ENCODE peak calls at places on chromosomes 7 and 10, in four cellular contexts. I is HCT116, B is fibroblast of lung, E is astrocyte. V is an unnamed sample.

GRCh38 chr7:91636129-91636724 is 244.3 kb downstream of the MTERF1 start:
- DNase-seq in B (peak; percentile 28), I (peak; percentile 32), E (peak; percentile 4), V (no peak)

GRCh38 chr10:3076138-3076537 is 8.8 kb downstream of the PFKP start:
- DNase-seq in E (no peak), I (no peak), B (no peak), V (no peak)

GRCh38 chr10:69814251-69814650 is 12.5 kb downstream of the COL13A1 start:
- DNase-seq in E (no peak), B (no peak), I (no peak), V (no peak)

GRCh38 chr7:23654508-23654907 is 25.5 kb upstream of the FAM221A start:
- DNase-seq in B (peak; percentile 37), E (no peak), I (peak; percentile 43), V (no peak)

GRCh38 chr10:73875139-73875475 is 752 bp upstream of the CAMK2G start:
- DNase-seq in I (no peak), E (no peak), B (no peak), V (no peak)

GRCh38 chr7:70640266-70640833 is 491.6 kb upstream of the GALNT17 start:
- DNase-seq in B (peak; percentile 58), I (no peak), E (peak; percentile 79), V (peak; percentile 55)

GRCh38 chr10:4219901-4220300 is 434.9 kb upstream of the KLF6 start:
- DNase-seq in E (no peak), I (no peak), B (no peak), V (no peak)

GRCh38 chr10:92284112-92284704 is 6.7 kb downstream of the CPEB3 start:
- DNase-seq in I (no peak), E (no peak), B (peak; percentile 2), V (peak; percentile 19)

GRCh38 chr7:136555933-136556332 is 312.5 kb upstream of the CHRM2 start:
- DNase-seq in E (peak; percentile 14), I (no peak), B (no peak), V (peak; percentile 11)

GRCh38 chr10:108167766-108168165 is 1003.3 kb upstream of the SORCS1 start:
- DNase-seq in B (no peak), I (no peak), E (no peak), V (no peak)

GRCh38 chr10:91779011-91779605 is 19.1 kb upstream of the TNKS2 start:
- DNase-seq in I (no peak), B (no peak), E (peak; percentile 45), V (no peak)

GRCh38 chr7:91191771-91192170 is 72.5 kb upstream of the FZD1 start:
- DNase-seq in B (no peak), I (no peak), E (peak; percentile 33), V (no peak)

GRCh38 chr7:117489911-117490310 is 10.1 kb downstream of the CFTR start:
- DNase-seq in E (no peak), I (no peak), B (no peak), V (no peak)

GRCh38 chr10:76738991-76739390 is 898.6 kb downstream of the KCNMA1 start:
- DNase-seq in E (no peak), I (no peak), B (no peak), V (no peak)

GRCh38 chr7:40014376-40014775 is 64.3 kb downstream of the CDK13 start:
- DNase-seq in I (no peak), B (no peak), E (no peak), V (no peak)

GRCh38 chr7:128863433-128863989 is 855 bp downstream of the ATP6V1F start:
- DNase-seq in I (peak; percentile 56), B (peak; percentile 75), E (peak; percentile 52), V (peak; percentile 79)

GRCh38 chr7:146242661-146243060 is 126.1 kb downstream of the CNTNAP2 start:
- DNase-seq in I (no peak), E (no peak), B (no peak), V (no peak)

GRCh38 chr10:22699976-22700375 is 14.4 kb downstream of the PIP4K2A start:
- DNase-seq in E (no peak), B (no peak), I (no peak), V (no peak)

GRCh38 chr10:116974442-116975005 is 30.5 kb downstream of the SHTN1 start:
- DNase-seq in I (peak; percentile 7), E (peak; percentile 85), B (peak; percentile 89), V (peak; percentile 85)

GRCh38 chr10:44033008-44033407 is 351.9 kb downstream of the CXCL12 start:
- DNase-seq in B (peak; percentile 9), I (no peak), E (peak; percentile 91), V (no peak)

GRCh38 chr7:105800442-105800841 is 76.0 kb downstream of the ATXN7L1 start:
- DNase-seq in I (no peak), B (no peak), E (peak; percentile 51), V (no peak)

GRCh38 chr7:154929006-154929726 is 73.8 kb downstream of the PAXIP1 start:
- DNase-seq in E (no peak), B (no peak), I (no peak), V (no peak)

GRCh38 chr7:33054261-33054964 is 8.2 kb downstream of the NT5C3A start:
- DNase-seq in I (no peak), E (peak; percentile 28), B (no peak), V (peak; percentile 15)

GRCh38 chr10:76033457-76034196 is 602.2 kb downstream of the LRMDA start:
- DNase-seq in E (peak; percentile 69), B (peak; percentile 51), I (no peak), V (no peak)

GRCh38 chr7:123154231-123154860 is 45.4 kb downstream of the SLC13A1 start:
- DNase-seq in I (peak; percentile 90), E (peak; percentile 65), B (peak; percentile 81), V (peak; percentile 93)

GRCh38 chr10:129193148-129193547 is 273.9 kb upstream of the MGMT start:
- DNase-seq in I (no peak), E (no peak), B (peak; percentile 6), V (no peak)

GRCh38 chr7:104902183-104902582 is 111.8 kb upstream of the KMT2E start:
- DNase-seq in B (no peak), I (no peak), E (no peak), V (no peak)

GRCh38 chr10:132961-133898 is 2.0 kb upstream of the ZMYND11 start:
- DNase-seq in B (peak; percentile 55), E (peak; percentile 89), I (no peak), V (peak; percentile 82)

GRCh38 chr7:150357771-150358427 is 10.7 kb upstream of the REPIN1 start:
- DNase-seq in I (no peak), B (no peak), E (peak; percentile 49), V (no peak)

GRCh38 chr7:106279425-106280182 is 5.2 kb downstream of the NAMPT start:
- DNase-seq in B (no peak), I (no peak), E (no peak), V (no peak)

GRCh38 chr7:43294080-43294630 is 181.7 kb downstream of the HECW1 start:
- DNase-seq in E (peak; percentile 82), B (peak; percentile 91), I (peak; percentile 26), V (peak; percentile 11)
- H3K4me1 ChIP-seq in E (peaks cover 6% of the 10 kb centered on the region), B (peaks cover 8% of the 10 kb centered on the region), I (peaks cover 10% of the 10 kb centered on the region), V (peaks cover 20% of the 10 kb centered on the region)

DNA sequence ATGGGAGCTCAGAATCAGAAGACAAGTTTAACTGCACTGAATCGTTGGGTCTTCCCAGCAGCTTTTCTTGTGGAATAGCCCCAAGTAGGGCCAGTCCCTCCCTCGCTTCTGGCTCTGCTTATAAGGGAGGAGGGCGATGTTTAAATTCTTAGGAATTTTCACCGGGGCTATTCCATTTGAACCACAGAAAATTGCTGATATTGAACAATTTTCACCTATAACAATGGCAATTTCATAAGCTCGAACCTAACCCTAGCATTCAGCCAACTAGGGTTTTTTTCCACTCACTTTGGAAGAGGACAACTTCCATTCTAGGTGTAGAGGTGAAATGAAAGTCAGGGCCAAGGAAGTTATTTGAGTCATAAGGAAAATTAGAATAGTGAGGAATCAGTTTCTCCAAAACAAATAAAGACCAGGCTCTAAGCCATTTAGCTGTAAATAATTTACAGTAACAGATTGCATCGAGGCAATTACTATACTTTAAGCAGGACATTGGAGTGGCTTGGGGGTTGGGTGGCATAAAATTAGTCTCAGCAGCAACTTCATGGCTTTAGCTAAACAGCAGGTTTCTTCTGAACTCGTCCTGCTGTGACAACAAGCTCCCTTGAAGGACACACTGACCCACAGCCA is 1.5 kb upstream of the ATP6V0A4 start:
- DNase-seq in E (no peak), I (no peak), B (no peak), V (no peak)
- H3K9ac ChIP-seq in E (no peak overlapping the region), I (no peak overlapping the region), B (no peak overlapping the region), V (no peak overlapping the region)

DNA sequence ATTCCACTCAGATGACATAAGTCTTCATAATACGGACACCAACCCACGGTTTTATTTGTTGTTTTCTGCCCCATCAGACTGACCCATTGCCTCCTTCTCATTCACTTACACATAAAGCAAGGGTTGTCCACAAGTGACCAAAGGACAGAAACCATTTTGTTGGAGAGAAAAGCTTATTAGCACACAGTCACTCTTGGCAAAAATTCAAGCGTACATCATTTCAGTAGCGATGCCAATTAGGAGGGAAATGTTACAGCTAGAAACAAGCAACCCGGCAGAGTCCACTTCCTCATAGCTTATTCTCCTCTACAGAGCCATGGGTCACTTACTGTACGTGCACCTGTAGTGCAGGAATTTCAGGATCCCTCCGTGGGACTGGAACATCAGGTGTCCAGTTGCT is 23.0 kb downstream of the ABLIM1 start:
- DNase-seq in I (no peak), B (no peak), E (peak; percentile 43), V (no peak)
- H3K4me1 ChIP-seq in I (peaks cover 39% of the 10 kb centered on the region), B (peaks cover 36% of the 10 kb centered on the region), E (peaks cover 62% of the 10 kb centered on the region), V (peaks cover 60% of the 10 kb centered on the region)

DNA sequence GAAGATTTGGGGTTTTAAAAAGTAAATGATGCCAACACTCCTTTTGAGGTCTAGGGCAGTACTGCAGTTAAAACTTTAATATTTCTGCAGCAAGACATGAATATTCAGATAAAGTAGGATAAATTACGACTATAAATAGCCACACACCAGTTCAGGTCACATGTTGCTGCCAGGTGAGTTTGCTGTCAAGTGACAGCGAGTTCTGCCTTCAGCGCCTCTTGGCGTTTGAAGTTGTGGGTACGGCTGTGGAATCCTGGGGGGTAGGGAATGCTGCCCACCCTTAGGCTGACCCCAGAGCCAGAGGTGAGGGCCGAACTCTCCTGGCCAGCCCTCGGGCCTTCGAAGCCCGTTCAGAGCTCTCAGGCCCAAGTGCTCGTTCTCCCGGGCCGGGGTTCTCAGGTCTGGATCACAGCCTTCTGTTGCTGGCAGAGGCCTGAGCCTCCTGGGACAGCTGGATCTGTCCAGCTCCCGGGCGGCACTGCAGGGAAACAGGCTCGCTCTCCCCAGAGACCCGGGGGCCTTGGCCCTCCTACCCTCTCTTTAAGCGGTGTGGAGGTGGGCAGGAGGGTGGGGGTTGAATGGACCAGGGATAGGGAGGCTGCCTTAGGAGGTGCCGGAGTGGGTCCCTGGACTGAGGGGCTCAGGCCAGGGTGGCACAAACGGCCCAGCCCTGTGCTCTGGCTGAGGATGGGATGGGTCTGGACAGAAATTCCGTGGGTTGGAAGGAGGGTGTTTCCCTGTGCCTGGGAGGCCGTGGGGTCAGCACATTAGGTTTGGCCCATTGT is 5.4 kb downstream of the BRI3 start:
- DNase-seq in I (no peak), E (no peak), B (no peak), V (no peak)
- H3K9ac ChIP-seq in I (peak overlapping the region; percentile 95), E (peak overlapping the region; percentile 95), B (no peak overlapping the region), V (peak overlapping the region; percentile 93)

GRCh38 chr7:133478591-133479135 is 225.8 kb downstream of the EXOC4 start:
- DNase-seq in E (no peak), B (no peak), I (no peak), V (no peak)

GRCh38 chr7:133475655-133476054 is 222.8 kb downstream of the EXOC4 start:
- DNase-seq in I (no peak), B (no peak), E (no peak), V (no peak)

GRCh38 chr7:133479456-133480097 is 226.7 kb downstream of the EXOC4 start:
- DNase-seq in I (no peak), E (no peak), B (no peak), V (no peak)

GRCh38 chr7:133480868-133481267 is 228.0 kb downstream of the EXOC4 start:
- DNase-seq in I (no peak), E (no peak), B (no peak), V (no peak)

GRCh38 chr7:133477786-133478185 is 224.9 kb downstream of the EXOC4 start:
- DNase-seq in I (no peak), B (no peak), E (no peak), V (no peak)
- H3K4me1 ChIP-seq in I (no peaks in the 10 kb centered on the region), B (no peaks in the 10 kb centered on the region), E (peaks cover 6% of the 10 kb centered on the region), V (peaks cover 6% of the 10 kb centered on the region)

V was measured in adipocyte.